ENCODE peak calls at places on chromosomes 3 and 15, in five cellular contexts. Z is heart right ventricle; G is stimulated activated CD8-positive, alpha-beta memory T cell treated with anti-CD3 and anti-CD28 coated beads, Interleukin-2, amount 100 ng/mL, for 1 hour; O is T-helper 9 cell; L is mucosa of descending colon. Y is an unnamed sample.
A peak's percentile ranks its signal among the peaks of the same experiment; 100 is the strongest.

GRCh38 chr15:81398910-81399551 is 25.0 kb upstream of the TMC3 start:
- DNase-seq in G (no peak), O (no peak), L (no peak), Z (no peak), Y (no peak)

GRCh38 chr3:52124766-52125165 is 29.5 kb downstream of the POC1A start:
- DNase-seq in G (no peak), L (no peak), O (no peak), Z (no peak), Y (no peak)

GRCh38 chr3:126524429-126524988 is 554 bp downstream of the CHST13 start:
- DNase-seq in G (no peak), O (no peak), L (peak; percentile 53), Z (no peak), Y (no peak)

GRCh38 chr15:63348392-63348791 is 33.3 kb downstream of the CA12 start:
- DNase-seq in L (peak; percentile 82), O (no peak), G (no peak), Z (peak; percentile 52), Y (peak; percentile 62)

GRCh38 chr15:91866971-91867372 is 13.5 kb downstream of the SLCO3A1 start:
- DNase-seq in O (no peak), L (peak; percentile 54), Z (peak; percentile 67), G (no peak), Y (peak; percentile 33)

GRCh38 chr3:112894258-112894657 is 47.6 kb upstream of the CD200R1L start:
- DNase-seq in O (no peak), Z (no peak), L (no peak), G (no peak), Y (peak; percentile 71)

GRCh38 chr3:85384372-85384771 is 425.6 kb downstream of the CADM2 start:
- DNase-seq in Z (no peak), O (no peak), L (no peak), G (no peak), Y (no peak)

GRCh38 chr3:58609990-58610389 is 32.8 kb upstream of the FAM107A start:
- DNase-seq in L (no peak), G (no peak), Z (no peak), O (no peak), Y (peak; percentile 46)

GRCh38 chr15:49987198-49987785 is 131.7 kb downstream of the ATP8B4 start:
- DNase-seq in Z (no peak), G (no peak), L (no peak), O (no peak), Y (no peak)